ENCODE peak calls at places on chromosomes 3 and 15, in ten cellular contexts. D is left cardiac atrium; G is stimulated activated CD8-positive, alpha-beta memory T cell treated with anti-CD3 and anti-CD28 coated beads, Interleukin-7, amount 100 ng/mL, for 1 hour; R is uterus; A is Calu3; N is ACHN; I is COLO829; Z is pancreas; Q is nucleus accumbens; J is right lobe of liver. K is an unnamed sample.

GRCh38 chr3:129015388-129016105 is 14.4 kb downstream of the EFCC1 start:
- DNase-seq in D (peak; percentile 65), G (no peak), R (peak; percentile 63), A (no peak), N (no peak), I (no peak), Z (no peak), Q (no peak), J (peak; percentile 72), K (peak; percentile 33)

GRCh38 chr3:52456800-52457183 is 1.4 kb downstream of the NISCH start:
- DNase-seq in D (no peak), G (no peak), R (no peak), A (no peak), N (no peak), I (no peak), Z (no peak), Q (no peak), J (no peak), K (no peak)

GRCh38 chr3:73614385-73614784 is 10.4 kb downstream of the PDZRN3 start:
- DNase-seq in D (peak; percentile 36), G (no peak), R (peak; percentile 78), A (no peak), N (no peak), I (no peak), Z (peak; percentile 35), Q (no peak), J (no peak), K (no peak)

GRCh38 chr3:146968204-146968651 is 363.1 kb upstream of the PLSCR5 start:
- DNase-seq in D (no peak), G (no peak), R (no peak), A (no peak), N (peak; percentile 92), I (peak; percentile 70), Z (no peak), Q (no peak), J (no peak), K (no peak)

GRCh38 chr3:38152660-38153059 is 12.7 kb upstream of the OXSR1 start:
- DNase-seq in D (no peak), G (no peak), R (no peak), A (no peak), N (no peak), I (no peak), Z (no peak), Q (no peak), J (no peak), K (no peak)

GRCh38 chr3:178840586-178840985 is 231.0 kb downstream of the ZMAT3 start:
- DNase-seq in D (no peak), G (no peak), R (no peak), A (no peak), N (no peak), I (no peak), Z (no peak), Q (no peak), J (no peak), K (no peak)

GRCh38 chr3:60399861-60400845 is 851.1 kb downstream of the FHIT start:
- DNase-seq in D (no peak), G (no peak), R (no peak), A (peak; percentile 1), N (no peak), I (peak; percentile 51), Z (no peak), Q (no peak), J (no peak), K (no peak)

GRCh38 chr3:46393554-46394434 is 13.1 kb downstream of the CCR5AS start:
- DNase-seq in D (no peak), G (no peak), R (no peak), A (no peak), N (no peak), I (no peak), Z (no peak), Q (no peak), J (no peak), K (no peak)

GRCh38 chr15:99545605-99546004 is 20.2 kb upstream of the MEF2A start:
- DNase-seq in D (no peak), G (no peak), R (no peak), A (no peak), N (no peak), I (no peak), Z (no peak), Q (no peak), J (no peak), K (peak; percentile 16)

GRCh38 chr3:55519016-55519415 is 31.9 kb upstream of the WNT5A start:
- DNase-seq in D (no peak), G (no peak), R (no peak), A (no peak), N (no peak), I (no peak), Z (no peak), Q (no peak), J (no peak), K (peak; percentile 66)

K was measured in left kidney.